ENCODE peak calls at places on chromosome 10, in five cellular contexts. F is GM12891, Z is GM04504, B is A549, M is AG08395. Y is an unnamed sample.

GRCh38 chr10:132183046-132183445 is 3.7 kb upstream of the DPYSL4 start:
- DNase-seq in Z (no peak), B (no peak), F (no peak), M (no peak), Y (no peak)

GRCh38 chr10:17671307-17671706 is 27.4 kb downstream of the STAM start:
- DNase-seq in B (no peak), F (no peak), M (no peak), Z (no peak), Y (no peak)

GRCh38 chr10:125149278-125150047 is 10.9 kb downstream of the CTBP2 start:
- DNase-seq in B (peak; percentile 60), M (peak; percentile 70), F (no peak), Z (peak; percentile 40), Y (no peak)

GRCh38 chr10:60817135-60817805 is 39.0 kb downstream of the CDK1 start:
- DNase-seq in F (no peak), Z (peak; percentile 44), B (no peak), M (peak; percentile 73), Y (no peak)

GRCh38 chr10:31617767-31618166 is 298.8 kb downstream of the ZEB1 start:
- DNase-seq in Z (no peak), F (no peak), M (no peak), B (no peak), Y (no peak)

GRCh38 chr10:69963178-69963834 is 89.3 kb upstream of the MACROH2A2 start:
- DNase-seq in B (no peak), F (no peak), M (no peak), Z (no peak), Y (no peak)

GRCh38 chr10:24446739-24447138 is 237.8 kb downstream of the KIAA1217 start:
- DNase-seq in F (no peak), Z (peak; percentile 90), B (no peak), M (peak; percentile 84), Y (no peak)

GRCh38 chr10:24793648-24794379 is 70.1 kb upstream of the ARHGAP21 start:
- DNase-seq in F (no peak), B (no peak), Z (no peak), M (peak; percentile 35), Y (no peak)

Y was measured in esophagus squamous epithelium.